ENCODE peak calls at places on chromosomes 12 and 14, in seven cellular contexts. One of them, this sample, is unnamed.

GRCh38 chr12:1365703-1366102 is 228.7 kb downstream of the FBXL14 start:
- DNase-seq in C1 segment of cervical spinal cord: no peak
- DNase-seq in activated CD4-positive, alpha-beta T cell treated with anti-CD3 and anti-CD28 coated beads, Interleukin-2, amount 10 ng/mL, durations not matched to agents 7 days and 5 days: no peak
- DNase-seq in transverse colon: no peak
- DNase-seq in fibroblast of pulmonary artery: no peak
- DNase-seq in neuronal stem cell: no peak
- DNase-seq in GM18507: no peak
- DNase-seq in this sample: no peak

GRCh38 chr12:90207799-90208198 is 499.2 kb upstream of the ATP2B1 start:
- DNase-seq in fibroblast of pulmonary artery: no peak
- DNase-seq in activated CD4-positive, alpha-beta T cell treated with anti-CD3 and anti-CD28 coated beads, Interleukin-2, amount 10 ng/mL, durations not matched to agents 7 days and 5 days: no peak
- DNase-seq in neuronal stem cell: no peak
- DNase-seq in C1 segment of cervical spinal cord: no peak
- DNase-seq in transverse colon: no peak
- DNase-seq in GM18507: no peak
- DNase-seq in this sample: no peak

GRCh38 chr12:54282949-54283593 is 2.5 kb downstream of the HNRNPA1 start:
- DNase-seq in fibroblast of pulmonary artery: no peak
- DNase-seq in C1 segment of cervical spinal cord: no peak
- DNase-seq in transverse colon: peak
- DNase-seq in neuronal stem cell: no peak
- DNase-seq in GM18507: no peak
- DNase-seq in activated CD4-positive, alpha-beta T cell treated with anti-CD3 and anti-CD28 coated beads, Interleukin-2, amount 10 ng/mL, durations not matched to agents 7 days and 5 days: no peak
- DNase-seq in this sample: no peak

GRCh38 chr14:64723691-64724577 is 19.7 kb downstream of the PLEKHG3 start:
- DNase-seq in GM18507: no peak
- DNase-seq in activated CD4-positive, alpha-beta T cell treated with anti-CD3 and anti-CD28 coated beads, Interleukin-2, amount 10 ng/mL, durations not matched to agents 7 days and 5 days: no peak
- DNase-seq in fibroblast of pulmonary artery: no peak
- DNase-seq in C1 segment of cervical spinal cord: no peak
- DNase-seq in neuronal stem cell: no peak
- DNase-seq in transverse colon: no peak
- DNase-seq in this sample: no peak

GRCh38 chr14:52950898-52951729 is at the start of gene FERMT2:
- DNase-seq in fibroblast of pulmonary artery: peak
- DNase-seq in C1 segment of cervical spinal cord: peak
- DNase-seq in activated CD4-positive, alpha-beta T cell treated with anti-CD3 and anti-CD28 coated beads, Interleukin-2, amount 10 ng/mL, durations not matched to agents 7 days and 5 days: no peak
- DNase-seq in GM18507: no peak
- DNase-seq in transverse colon: peak
- DNase-seq in neuronal stem cell: peak
- DNase-seq in this sample: peak

GRCh38 chr12:6215932-6216494 is 15.8 kb downstream of the CD9 start:
- DNase-seq in C1 segment of cervical spinal cord: peak
- DNase-seq in fibroblast of pulmonary artery: peak
- DNase-seq in transverse colon: peak
- DNase-seq in activated CD4-positive, alpha-beta T cell treated with anti-CD3 and anti-CD28 coated beads, Interleukin-2, amount 10 ng/mL, durations not matched to agents 7 days and 5 days: no peak
- DNase-seq in neuronal stem cell: no peak
- DNase-seq in GM18507: no peak
- DNase-seq in this sample: no peak

GRCh38 chr12:49698619-49699545 is 8.3 kb downstream of the FMNL3 start:
- DNase-seq in neuronal stem cell: no peak
- DNase-seq in C1 segment of cervical spinal cord: peak
- DNase-seq in GM18507: peak
- DNase-seq in fibroblast of pulmonary artery: peak
- DNase-seq in activated CD4-positive, alpha-beta T cell treated with anti-CD3 and anti-CD28 coated beads, Interleukin-2, amount 10 ng/mL, durations not matched to agents 7 days and 5 days: peak
- DNase-seq in transverse colon: peak
- DNase-seq in this sample: no peak

GRCh38 chr12:101490286-101490920 is 15.3 kb downstream of the SPIC start:
- DNase-seq in C1 segment of cervical spinal cord: no peak
- DNase-seq in neuronal stem cell: peak
- DNase-seq in fibroblast of pulmonary artery: peak
- DNase-seq in activated CD4-positive, alpha-beta T cell treated with anti-CD3 and anti-CD28 coated beads, Interleukin-2, amount 10 ng/mL, durations not matched to agents 7 days and 5 days: peak
- DNase-seq in GM18507: no peak
- DNase-seq in transverse colon: peak
- DNase-seq in this sample: no peak

GRCh38 chr12:92745874-92746553 is 43.2 kb downstream of the PLEKHG7 start:
- DNase-seq in transverse colon: peak
- DNase-seq in fibroblast of pulmonary artery: peak
- DNase-seq in neuronal stem cell: no peak
- DNase-seq in GM18507: no peak
- DNase-seq in C1 segment of cervical spinal cord: peak
- DNase-seq in activated CD4-positive, alpha-beta T cell treated with anti-CD3 and anti-CD28 coated beads, Interleukin-2, amount 10 ng/mL, durations not matched to agents 7 days and 5 days: no peak
- DNase-seq in this sample: peak

GRCh38 chr14:78673845-78674244 is 503.7 kb downstream of the NRXN3 start:
- DNase-seq in neuronal stem cell: no peak
- DNase-seq in transverse colon: no peak
- DNase-seq in C1 segment of cervical spinal cord: no peak
- DNase-seq in GM18507: no peak
- DNase-seq in activated CD4-positive, alpha-beta T cell treated with anti-CD3 and anti-CD28 coated beads, Interleukin-2, amount 10 ng/mL, durations not matched to agents 7 days and 5 days: no peak
- DNase-seq in fibroblast of pulmonary artery: no peak
- DNase-seq in this sample: no peak

GRCh38 chr12:79624378-79624777 is 66.4 kb downstream of the PAWR start:
- DNase-seq in GM18507: no peak
- DNase-seq in transverse colon: no peak
- DNase-seq in activated CD4-positive, alpha-beta T cell treated with anti-CD3 and anti-CD28 coated beads, Interleukin-2, amount 10 ng/mL, durations not matched to agents 7 days and 5 days: no peak
- DNase-seq in fibroblast of pulmonary artery: peak
- DNase-seq in neuronal stem cell: no peak
- DNase-seq in C1 segment of cervical spinal cord: no peak
- DNase-seq in this sample: no peak

GRCh38 chr12:63068857-63069442 is 82.1 kb downstream of the AVPR1A start:
- DNase-seq in fibroblast of pulmonary artery: peak
- DNase-seq in activated CD4-positive, alpha-beta T cell treated with anti-CD3 and anti-CD28 coated beads, Interleukin-2, amount 10 ng/mL, durations not matched to agents 7 days and 5 days: no peak
- DNase-seq in GM18507: no peak
- DNase-seq in transverse colon: no peak
- DNase-seq in C1 segment of cervical spinal cord: no peak
- DNase-seq in neuronal stem cell: peak
- DNase-seq in this sample: peak

GRCh38 chr14:39303100-39303499 is 69.4 kb downstream of the MIA2 start:
- DNase-seq in activated CD4-positive, alpha-beta T cell treated with anti-CD3 and anti-CD28 coated beads, Interleukin-2, amount 10 ng/mL, durations not matched to agents 7 days and 5 days: no peak
- DNase-seq in fibroblast of pulmonary artery: no peak
- DNase-seq in C1 segment of cervical spinal cord: no peak
- DNase-seq in neuronal stem cell: no peak
- DNase-seq in GM18507: no peak
- DNase-seq in transverse colon: no peak
- DNase-seq in this sample: no peak

GRCh38 chr14:94145902-94146527 is 16.6 kb upstream of the IFI27L2 start:
- DNase-seq in GM18507: no peak
- DNase-seq in C1 segment of cervical spinal cord: no peak
- DNase-seq in fibroblast of pulmonary artery: no peak
- DNase-seq in neuronal stem cell: no peak
- DNase-seq in transverse colon: no peak
- DNase-seq in activated CD4-positive, alpha-beta T cell treated with anti-CD3 and anti-CD28 coated beads, Interleukin-2, amount 10 ng/mL, durations not matched to agents 7 days and 5 days: no peak
- DNase-seq in this sample: no peak

GRCh38 chr12:105552056-105552455 is 221.6 kb downstream of the C12orf75 start:
- DNase-seq in activated CD4-positive, alpha-beta T cell treated with anti-CD3 and anti-CD28 coated beads, Interleukin-2, amount 10 ng/mL, durations not matched to agents 7 days and 5 days: no peak
- DNase-seq in neuronal stem cell: no peak
- DNase-seq in C1 segment of cervical spinal cord: no peak
- DNase-seq in transverse colon: no peak
- DNase-seq in fibroblast of pulmonary artery: no peak
- DNase-seq in GM18507: no peak
- DNase-seq in this sample: no peak

GRCh38 chr12:92928431-92928961 is 599 bp downstream of the EEA1 start:
- DNase-seq in C1 segment of cervical spinal cord: peak
- DNase-seq in fibroblast of pulmonary artery: peak
- DNase-seq in transverse colon: peak
- DNase-seq in neuronal stem cell: no peak
- DNase-seq in activated CD4-positive, alpha-beta T cell treated with anti-CD3 and anti-CD28 coated beads, Interleukin-2, amount 10 ng/mL, durations not matched to agents 7 days and 5 days: peak
- DNase-seq in GM18507: no peak
- DNase-seq in this sample: no peak

GRCh38 chr12:122895757-122896636 is at the start of gene VPS37B:
- DNase-seq in C1 segment of cervical spinal cord: peak
- DNase-seq in fibroblast of pulmonary artery: peak
- DNase-seq in transverse colon: peak
- DNase-seq in neuronal stem cell: peak
- DNase-seq in activated CD4-positive, alpha-beta T cell treated with anti-CD3 and anti-CD28 coated beads, Interleukin-2, amount 10 ng/mL, durations not matched to agents 7 days and 5 days: peak
- DNase-seq in GM18507: peak
- DNase-seq in this sample: peak